ENCODE peak calls at places on chromosomes 7 and 10, in five cellular contexts. L, I, V, E and F are unnamed samples.

GRCh38 chr7:24336461-24336860 is 52.5 kb downstream of the NPY start:
- DNase-seq in V (peak), E (no peak), I (no peak), L (no peak), F (no peak)

GRCh38 chr10:112484399-112484798 is 37.4 kb downstream of the VTI1A start:
- DNase-seq in V (no peak), I (no peak), E (no peak), L (no peak), F (no peak)

GRCh38 chr7:124276005-124276606 is 243.2 kb upstream of the TMEM229A start:
- DNase-seq in V (peak), I (peak), L (no peak), E (no peak), F (no peak)

GRCh38 chr7:107387573-107388219 is 82.2 kb upstream of the GPR22 start:
- DNase-seq in E (no peak), V (no peak), I (no peak), L (no peak), F (no peak)

GRCh38 chr10:79072041-79072441 is 3.3 kb downstream of the ZMIZ1 start:
- DNase-seq in E (no peak), I (peak), L (no peak), V (no peak), F (no peak)

GRCh38 chr7:92528958-92529264 is 316 bp downstream of the RBM48 start:
- DNase-seq in E (no peak), I (no peak), V (no peak), L (no peak), F (no peak)

GRCh38 chr7:77200542-77200941 is 923 bp upstream of the FGL2 start:
- DNase-seq in L (no peak), V (no peak), I (no peak), E (no peak), F (no peak)

GRCh38 chr10:71878327-71879034 is 27.4 kb upstream of the PSAP start:
- DNase-seq in L (no peak), V (no peak), I (no peak), E (no peak), F (no peak)

GRCh38 chr10:34885901-34886300 is 70.8 kb upstream of the PARD3 start:
- DNase-seq in V (no peak), I (no peak), L (no peak), E (no peak), F (no peak)

GRCh38 chr10:70462349-70462984 is 16.1 kb upstream of the PALD1 start:
- DNase-seq in E (peak), V (peak), I (peak), L (peak), F (no peak)

GRCh38 chr10:9331583-9332008 is 1277.1 kb downstream of the GATA3 start:
- DNase-seq in I (no peak), L (no peak), V (peak), E (no peak), F (no peak)

GRCh38 chr7:98868450-98868849 is 1.4 kb downstream of the TMEM130 start:
- DNase-seq in E (no peak), L (no peak), V (no peak), I (no peak), F (no peak)

GRCh38 chr10:75395171-75395954 is 6.2 kb downstream of the ZNF503 start:
- DNase-seq in E (no peak), L (peak), I (no peak), V (peak), F (no peak)

GRCh38 chr7:32177216-32177615 is 107.0 kb upstream of the PDE1C start:
- DNase-seq in E (no peak), L (no peak), I (no peak), V (no peak), F (no peak)

GRCh38 chr7:95578299-95578855 is 17.9 kb downstream of the PDK4 start:
- DNase-seq in I (no peak), V (no peak), L (no peak), E (no peak), F (no peak)

GRCh38 chr10:29105516-29106215 is 183.2 kb upstream of the LYZL1 start:
- DNase-seq in V (peak), I (no peak), E (no peak), L (no peak), F (no peak)

GRCh38 chr7:12092499-12093130 is 118.5 kb upstream of the TMEM106B start:
- DNase-seq in V (no peak), L (no peak), I (no peak), E (no peak), F (no peak)

GRCh38 chr10:89245802-89246201 is 5.8 kb downstream of the LIPA start:
- DNase-seq in V (no peak), L (no peak), E (no peak), I (no peak), F (no peak)

GRCh38 chr10:128210215-128211063 is 84.2 kb upstream of the MKI67 start:
- DNase-seq in L (peak), E (peak), V (peak), I (peak), F (no peak)

GRCh38 chr10:9957352-9957751 is 1060.3 kb upstream of the CELF2 start:
- DNase-seq in V (no peak), I (no peak), L (no peak), E (no peak), F (no peak)

GRCh38 chr7:112630565-112630964 is 149.8 kb downstream of the LSMEM1 start:
- DNase-seq in I (no peak), E (no peak), L (no peak), V (peak), F (no peak)

GRCh38 chr10:78212134-78212785 is 178.6 kb downstream of the RPS24 start:
- DNase-seq in V (no peak), L (no peak), E (peak), I (no peak), F (no peak)

GRCh38 chr10:16799621-16800020 is 17.6 kb downstream of the RSU1 start:
- DNase-seq in L (no peak), E (no peak), I (no peak), V (no peak), F (no peak)

GRCh38 chr10:34585422-34586115 is 229.5 kb downstream of the PARD3 start:
- DNase-seq in L (no peak), V (no peak), E (no peak), I (no peak), F (no peak)

GRCh38 chr10:104041891-104042535 is 43.7 kb downstream of the COL17A1 start:
- DNase-seq in L (no peak), V (no peak), I (no peak), E (no peak), F (no peak)
- H3K4me3 ChIP-seq in L (no peak), V (no peak), I (no peak), E (no peak), F (no peak)

GRCh38 chr7:55493416-55493815 is 78.9 kb downstream of the VOPP1 start:
- DNase-seq in I (no peak), V (no peak), L (no peak), E (no peak), F (no peak)
- TF ChIP-seq EP300 in I (no peak), V (no peak), L (no peak), E (no peak), F (no peak)

GRCh38 chr7:157141525-157142060 is 2.9 kb downstream of the UBE3C start:
- DNase-seq in L (no peak), V (no peak), I (no peak), E (no peak), F (no peak)

GRCh38 chr7:157139142-157140117 is 704 bp downstream of the UBE3C start:
- DNase-seq in V (peak), E (peak), L (peak), I (peak), F (no peak)

GRCh38 chr7:157138101-157138423 is 664 bp upstream of the UBE3C start:
- DNase-seq in L (no peak), I (no peak), V (no peak), E (no peak), F (no peak)

GRCh38 chr7:157138424-157139141 is at the start of gene UBE3C:
- DNase-seq in V (peak), E (peak), I (peak), L (peak), F (peak)

DNA sequence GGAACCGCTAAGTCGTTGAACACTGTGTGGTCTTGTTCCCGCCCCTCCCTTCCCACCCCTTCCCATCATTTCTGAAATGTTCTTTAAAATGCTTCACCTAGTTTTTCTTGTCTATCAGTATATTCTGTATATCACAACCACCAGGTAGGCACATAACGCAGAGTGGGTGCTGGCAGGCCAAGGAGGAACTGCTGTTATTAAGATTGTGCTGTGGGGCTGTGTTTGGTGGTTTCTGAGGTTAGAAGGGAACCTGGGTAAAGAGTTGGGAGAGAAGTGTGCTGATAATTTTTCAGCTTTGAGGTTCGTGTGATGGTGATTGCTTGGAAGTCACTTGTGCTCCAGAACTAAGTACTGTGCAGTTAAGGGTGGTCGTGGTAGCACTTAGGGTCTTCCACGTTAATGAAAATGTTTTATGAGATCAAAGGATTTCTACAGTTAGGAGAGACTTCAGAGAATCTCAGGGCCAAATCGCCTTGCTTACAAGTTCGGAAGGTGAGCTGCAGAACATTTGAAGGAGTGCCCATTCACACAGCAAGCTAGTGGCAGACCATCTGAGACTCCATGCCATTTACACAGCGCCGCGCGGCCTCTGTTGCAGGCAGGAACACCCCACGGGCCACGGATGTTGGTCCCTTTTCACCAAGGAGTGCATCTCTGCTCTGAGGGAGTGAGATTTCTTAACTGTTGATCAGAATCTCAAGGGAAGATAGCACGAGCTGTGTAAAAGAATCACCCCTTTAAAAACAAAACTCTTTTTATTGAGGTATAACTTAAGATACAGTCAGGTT is 1.6 kb downstream of the UBE3C start:
- DNase-seq in V (no peak), L (no peak), I (no peak), E (no peak), F (no peak)
- H3K4me3 ChIP-seq in V (peak), L (peak), I (peak), E (peak), F (peak)

GRCh38 chr7:7919449-7919945 is 49.1 kb upstream of the GLCCI1 start:
- DNase-seq in L (no peak), I (no peak), E (no peak), V (no peak), F (no peak)

GRCh38 chr7:7921830-7922229 is 46.8 kb upstream of the GLCCI1 start:
- DNase-seq in E (no peak), V (no peak), I (no peak), L (no peak), F (no peak)

GRCh38 chr7:7918736-7919448 is 49.7 kb upstream of the GLCCI1 start:
- DNase-seq in V (no peak), L (no peak), E (no peak), I (no peak), F (no peak)

GRCh38 chr7:7920056-7920455 is 48.5 kb upstream of the GLCCI1 start:
- DNase-seq in V (no peak), E (no peak), L (no peak), I (no peak), F (no peak)

DNA sequence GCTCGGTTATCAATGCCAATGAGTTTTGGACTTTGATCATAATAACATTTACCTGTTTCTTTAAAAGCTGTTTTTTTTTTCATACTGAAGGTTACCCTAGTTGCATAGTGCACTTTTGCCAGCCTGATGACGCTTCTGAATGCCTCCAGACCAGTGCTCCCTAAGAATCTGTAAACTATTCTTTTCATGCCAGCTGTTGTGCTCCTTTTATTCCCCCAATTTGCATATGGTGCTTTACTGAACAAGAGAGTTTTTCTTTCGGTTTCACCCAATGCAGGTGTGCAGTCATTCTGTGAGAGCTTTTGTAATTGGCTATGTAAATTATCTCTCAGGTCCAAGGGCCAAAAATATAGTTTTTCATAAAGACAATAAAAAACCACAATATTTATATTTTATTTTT is 48.1 kb upstream of the GLCCI1 start:
- DNase-seq in V (no peak), E (no peak), L (no peak), I (no peak), F (no peak)
- TF ChIP-seq EP300 in V (no peak), E (no peak), L (no peak), I (no peak), F (no peak)

GRCh38 chr7:74185016-74185415 is 10.9 kb downstream of the EIF4H start:
- DNase-seq in I (no peak), L (no peak), E (no peak), V (no peak), F (no peak)
- H3K4me3 ChIP-seq in I (no peak), L (no peak), E (no peak), V (no peak), F (no peak)

GRCh38 chr10:22620140-22620857 is 94.1 kb downstream of the PIP4K2A start:
- DNase-seq in I (peak), L (peak), V (peak), E (peak), F (peak)
- TF ChIP-seq EP300 in I (no peak), L (no peak), V (peak), E (no peak), F (no peak)

GRCh38 chr7:122520961-122521555 is 177.9 kb downstream of the RNF133 start:
- DNase-seq in L (no peak), V (no peak), I (no peak), E (no peak), F (no peak)
- H3K4me3 ChIP-seq in L (no peak), V (no peak), I (no peak), E (no peak), F (no peak)

GRCh38 chr7:131211500-131211899 is 116.2 kb upstream of the MKLN1 start:
- DNase-seq in I (no peak), V (no peak), E (no peak), L (no peak), F (no peak)
- TF ChIP-seq EP300 in I (no peak), V (no peak), E (peak), L (no peak), F (no peak)

DNA sequence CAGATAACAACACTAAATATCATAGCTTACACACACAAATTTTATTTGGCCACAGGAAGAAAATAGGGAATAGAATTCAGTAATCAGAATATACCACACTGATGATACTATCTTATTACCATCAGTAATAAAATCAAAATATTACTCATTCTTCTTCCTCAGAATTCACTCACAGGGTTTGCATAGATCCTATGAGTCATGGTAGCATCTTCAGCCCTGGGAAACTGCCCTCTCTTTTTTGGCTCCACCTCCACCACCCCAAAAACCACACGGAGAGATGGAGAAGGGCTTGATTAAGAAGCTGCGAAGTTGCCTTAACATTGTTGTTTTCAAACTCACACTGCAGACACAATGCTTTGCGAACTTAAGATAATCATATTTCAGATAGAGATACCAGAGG is 154.1 kb upstream of the AHR start:
- DNase-seq in E (no peak), V (peak), L (no peak), I (no peak), F (no peak)
- H3K4me3 ChIP-seq in E (no peak), V (no peak), L (no peak), I (no peak), F (no peak)

GRCh38 chr10:484925-485661 is 204.4 kb downstream of the DIP2C start:
- DNase-seq in E (no peak), L (peak), V (no peak), I (no peak), F (no peak)

GRCh38 chr10:482848-483247 is 206.6 kb downstream of the DIP2C start:
- DNase-seq in E (no peak), L (no peak), V (no peak), I (no peak), F (no peak)

GRCh38 chr10:483266-483665 is 206.2 kb downstream of the DIP2C start:
- DNase-seq in E (no peak), I (no peak), V (no peak), L (no peak), F (no peak)

GRCh38 chr10:485776-486572 is 203.5 kb downstream of the DIP2C start:
- DNase-seq in L (peak), I (no peak), E (peak), V (no peak), F (peak)

GRCh38 chr10:484441-484924 is 205.0 kb downstream of the DIP2C start:
- DNase-seq in I (no peak), E (no peak), L (peak), V (no peak), F (no peak)
- TF ChIP-seq EP300 in I (no peak), E (no peak), L (no peak), V (no peak), F (no peak)